ENCODE peak calls at places on chromosomes 16 and 17, in nine cellular contexts. G is mesendoderm; H is AML-193; S is EL; T is iPS DF 6.9; W is activated T-helper 2 cell treated with anti-CD3 and anti-CD28 coated beads, Interferon-gamma antibody, Interleukin-2, Interleukin-4, amounts not matched to agents 10 μg/mL and 5 μg/mL and 100 μg/mL, durations not matched to agents 14 hours and 24 hours and 36 hours; B is hypothalamus; C is fibroblast of the conjunctiva; R is activated T-helper 1 cell treated with anti-CD3 and anti-CD28 coated beads, Interleukin-12 subunit alpha, Interleukin-12 subunit beta, Interleukin-2, Interleukin-4 antibody, amounts not matched to agents 30 ng/mL and 10 ng/mL and 1 ng/mL, durations not matched to agents 14 hours and 24 hours and 36 hours. L is an unnamed sample.

GRCh38 chr17:68197091-68197996 is 50.5 kb upstream of the AMZ2 start:
- DNase-seq in G (peak; percentile 57), H (no peak), S (no peak), T (no peak), W (no peak), B (no peak), C (no peak), R (no peak), L (no peak)

GRCh38 chr16:68686905-68687304 is 41.8 kb downstream of the CDH3 start:
- DNase-seq in G (no peak), H (no peak), S (no peak), T (no peak), W (no peak), B (no peak), C (no peak), R (no peak), L (no peak)

GRCh38 chr17:58232707-58233156 is 5.7 kb upstream of the LPO start:
- DNase-seq in G (peak; percentile 90), H (peak; percentile 97), S (peak; percentile 81), T (no peak), W (no peak), B (no peak), C (no peak), R (no peak), L (no peak)

GRCh38 chr16:68396481-68396880 is 51.8 kb downstream of the SMPD3 start:
- DNase-seq in G (no peak), H (peak; percentile 7), S (peak; percentile 53), T (no peak), W (peak; percentile 34), B (no peak), C (no peak), R (peak; percentile 41), L (no peak)

GRCh38 chr17:12727076-12727750 is 61.5 kb downstream of the MYOCD start:
- DNase-seq in G (no peak), H (no peak), S (peak; percentile 56), T (no peak), W (no peak), B (no peak), C (peak; percentile 29), R (no peak), L (no peak)

GRCh38 chr17:3911271-3912053 is 4.8 kb downstream of the P2RX1 start:
- DNase-seq in G (peak; percentile 33), H (no peak), S (no peak), T (no peak), W (peak; percentile 44), B (no peak), C (no peak), R (peak; percentile 53), L (no peak)

GRCh38 chr17:32627233-32628008 is 140.6 kb downstream of the CDK5R1 start:
- DNase-seq in G (peak; percentile 89), H (no peak), S (peak; percentile 19), T (peak; percentile 67), W (no peak), B (peak; percentile 14), C (no peak), R (no peak), L (no peak)

GRCh38 chr17:57587201-57587870 is 157.8 kb downstream of the CCDC182 start:
- DNase-seq in G (no peak), H (no peak), S (no peak), T (no peak), W (no peak), B (no peak), C (no peak), R (no peak), L (no peak)

GRCh38 chr17:64765191-64765889 is 103.2 kb upstream of the SMURF2 start:
- DNase-seq in G (no peak), H (no peak), S (no peak), T (no peak), W (no peak), B (no peak), C (no peak), R (no peak), L (no peak)

GRCh38 chr16:81221731-81222130 is 16.8 kb upstream of the BCO1 start:
- DNase-seq in G (no peak), H (no peak), S (no peak), T (no peak), W (no peak), B (no peak), C (no peak), R (no peak), L (no peak)

GRCh38 chr17:78839173-78839761 is 1.3 kb downstream of the USP36 start:
- DNase-seq in G (peak; percentile 22), H (peak; percentile 50), S (peak; percentile 62), T (no peak), W (no peak), B (no peak), C (no peak), R (no peak), L (no peak)

GRCh38 chr16:9091867-9092281 is 430 bp downstream of the HAPSTR1 start:
- DNase-seq in G (peak; percentile 27), H (no peak), S (peak; percentile 28), T (no peak), W (peak; percentile 48), B (no peak), C (no peak), R (peak; percentile 39), L (no peak)

GRCh38 chr17:35460354-35460851 is 11.8 kb upstream of the SLFN13 start:
- DNase-seq in G (peak; percentile 87), H (no peak), S (no peak), T (peak; percentile 45), W (peak; percentile 26), B (no peak), C (no peak), R (peak; percentile 29), L (peak; percentile 23)

GRCh38 chr16:28182183-28182582 is 29.6 kb downstream of the XPO6 start:
- DNase-seq in G (no peak), H (no peak), S (peak; percentile 53), T (no peak), W (no peak), B (no peak), C (no peak), R (no peak), L (no peak)

GRCh38 chr17:18241229-18241871 is 15.9 kb downstream of the LLGL1 start:
- DNase-seq in G (no peak), H (no peak), S (no peak), T (no peak), W (no peak), B (no peak), C (no peak), R (no peak), L (no peak)

GRCh38 chr16:79293831-79294230 is 306.7 kb downstream of the MAF start:
- DNase-seq in G (no peak), H (no peak), S (no peak), T (no peak), W (no peak), B (no peak), C (no peak), R (no peak), L (no peak)

GRCh38 chr17:17305282-17305801 is 2.2 kb downstream of the NT5M start:
- DNase-seq in G (no peak), H (peak; percentile 59), S (no peak), T (no peak), W (peak; percentile 59), B (no peak), C (no peak), R (peak; percentile 53), L (no peak)

GRCh38 chr17:65137076-65137935 is at the start of gene RGS9:
- DNase-seq in G (peak; percentile 94), H (peak; percentile 63), S (peak; percentile 69), T (peak; percentile 64), W (peak; percentile 87), B (peak; percentile 32), C (peak; percentile 17), R (peak; percentile 85), L (peak; percentile 74)

GRCh38 chr17:21842332-21843317 is 150.3 kb downstream of the KCNJ18 start:
- DNase-seq in G (no peak), H (no peak), S (no peak), T (no peak), W (no peak), B (no peak), C (no peak), R (no peak), L (no peak)

GRCh38 chr17:37766951-37767350 is 22.1 kb upstream of the HNF1B start:
- DNase-seq in G (no peak), H (peak; percentile 41), S (no peak), T (no peak), W (no peak), B (no peak), C (no peak), R (no peak), L (no peak)

GRCh38 chr17:6353161-6353560 is 81.8 kb downstream of the AIPL1 start:
- DNase-seq in G (no peak), H (no peak), S (no peak), T (no peak), W (no peak), B (no peak), C (no peak), R (no peak), L (no peak)

GRCh38 chr17:4565209-4566141 is 5.1 kb upstream of the GGT6 start:
- DNase-seq in G (peak; percentile 89), H (peak; percentile 61), S (peak; percentile 78), T (peak; percentile 78), W (peak; percentile 39), B (no peak), C (peak; percentile 65), R (peak; percentile 38), L (peak; percentile 68)

GRCh38 chr16:10202650-10203049 is 20.4 kb upstream of the GRIN2A start:
- DNase-seq in G (no peak), H (no peak), S (no peak), T (no peak), W (no peak), B (no peak), C (no peak), R (no peak), L (no peak)

GRCh38 chr17:61454932-61455753 is 2.9 kb downstream of the TBX4 start:
- DNase-seq in G (no peak), H (no peak), S (no peak), T (no peak), W (no peak), B (no peak), C (no peak), R (no peak), L (no peak)

GRCh38 chr16:31132979-31133599 is 2.4 kb downstream of the PRSS8 start:
- DNase-seq in G (no peak), H (no peak), S (no peak), T (no peak), W (no peak), B (no peak), C (no peak), R (no peak), L (no peak)